ENCODE peak calls at places on chromosome 1, in nine cellular contexts. A is BE2C, M is transverse colon, B is AG04450, Z is fibroblast of mammary gland, K is fibroblast of lung, N is upper lobe of right lung, H is psoas muscle, Y is fibroblast of the aortic adventitia. I is an unnamed sample.

GRCh38 chr1:161162806-161163205 is 3.4 kb upstream of the PPOX start:
- DNase-seq in A (no peak), M (no peak), B (no peak), Z (no peak), K (no peak), N (no peak), H (no peak), Y (no peak), I (no peak)

GRCh38 chr1:40341509-40342380 is 24.7 kb upstream of the COL9A2 start:
- DNase-seq in A (no peak), M (no peak), B (no peak), Z (no peak), K (no peak), N (no peak), H (no peak), Y (peak; percentile 6), I (no peak)

GRCh38 chr1:184494929-184495328 is 108.1 kb downstream of the C1orf21 start:
- DNase-seq in A (no peak), M (no peak), B (no peak), Z (no peak), K (no peak), N (no peak), H (no peak), Y (no peak), I (no peak)

GRCh38 chr1:83799474-83800085 is 199.4 kb downstream of the TTLL7 start:
- DNase-seq in A (no peak), M (no peak), B (no peak), Z (no peak), K (peak; percentile 8), N (no peak), H (no peak), Y (no peak), I (no peak)

GRCh38 chr1:211344335-211344664 is 17.7 kb downstream of the TRAF5 start:
- DNase-seq in A (no peak), M (no peak), B (no peak), Z (no peak), K (no peak), N (no peak), H (no peak), Y (no peak), I (peak; percentile 48)

GRCh38 chr1:232901255-232901654 is 49.2 kb upstream of the NTPCR start:
- DNase-seq in A (no peak), M (no peak), B (no peak), Z (no peak), K (no peak), N (no peak), H (no peak), Y (no peak), I (no peak)

GRCh38 chr1:67850151-67850551 is 16.9 kb upstream of the GNG12 start:
- DNase-seq in A (no peak), M (no peak), B (no peak), Z (peak; percentile 68), K (peak; percentile 66), N (no peak), H (no peak), Y (peak; percentile 71), I (peak; percentile 75)

GRCh38 chr1:110134050-110134595 is 16.2 kb upstream of the SLC6A17 start:
- DNase-seq in A (no peak), M (no peak), B (no peak), Z (no peak), K (no peak), N (no peak), H (no peak), Y (no peak), I (no peak)

GRCh38 chr1:228740991-228741390 is 5.7 kb downstream of the RHOU start:
- DNase-seq in A (no peak), M (no peak), B (no peak), Z (no peak), K (no peak), N (no peak), H (no peak), Y (no peak), I (peak; percentile 42)

GRCh38 chr1:60427194-60427593 is 353.6 kb upstream of the C1orf87 start:
- DNase-seq in A (no peak), M (no peak), B (no peak), Z (no peak), K (no peak), N (no peak), H (no peak), Y (peak; percentile 41), I (peak; percentile 27)

GRCh38 chr1:167538657-167539056 is 14.9 kb downstream of the CREG1 start:
- DNase-seq in A (no peak), M (no peak), B (no peak), Z (no peak), K (peak; percentile 21), N (no peak), H (no peak), Y (no peak), I (no peak)
- TF ChIP-seq CTCF in A (peak; percentile 15), M (no peak), B (peak; percentile 24), Z (no peak), K (peak; percentile 29), N (no peak), H (no peak), Y (peak; percentile 9), I (no peak)

GRCh38 chr1:76264642-76265041 is 190.1 kb downstream of the ST6GALNAC3 start:
- DNase-seq in A (no peak), M (no peak), B (no peak), Z (no peak), K (no peak), N (no peak), H (no peak), Y (no peak), I (no peak)

GRCh38 chr1:76269175-76269574 is 194.6 kb downstream of the ST6GALNAC3 start:
- DNase-seq in A (peak; percentile 34), M (no peak), B (peak; percentile 42), Z (peak; percentile 54), K (peak; percentile 91), N (no peak), H (no peak), Y (peak; percentile 58), I (peak; percentile 36)

GRCh38 chr1:76266762-76267161 is 192.2 kb downstream of the ST6GALNAC3 start:
- DNase-seq in A (peak; percentile 42), M (no peak), B (no peak), Z (no peak), K (no peak), N (no peak), H (no peak), Y (no peak), I (no peak)

GRCh38 chr1:76267631-76268030 is 193.1 kb downstream of the ST6GALNAC3 start:
- DNase-seq in A (no peak), M (no peak), B (no peak), Z (no peak), K (no peak), N (no peak), H (no peak), Y (no peak), I (no peak)

GRCh38 chr1:76268341-76268740 is 193.8 kb downstream of the ST6GALNAC3 start:
- DNase-seq in A (no peak), M (no peak), B (no peak), Z (no peak), K (peak; percentile 36), N (no peak), H (no peak), Y (no peak), I (no peak)
- H3K4me3 ChIP-seq in A (no peak overlapping the region), M (no peak overlapping the region), B (no peak overlapping the region), Z (no peak overlapping the region), K (no peak overlapping the region), N (no peak overlapping the region), H (no peak overlapping the region), Y (no peak overlapping the region), I (no peak overlapping the region)

DNA sequence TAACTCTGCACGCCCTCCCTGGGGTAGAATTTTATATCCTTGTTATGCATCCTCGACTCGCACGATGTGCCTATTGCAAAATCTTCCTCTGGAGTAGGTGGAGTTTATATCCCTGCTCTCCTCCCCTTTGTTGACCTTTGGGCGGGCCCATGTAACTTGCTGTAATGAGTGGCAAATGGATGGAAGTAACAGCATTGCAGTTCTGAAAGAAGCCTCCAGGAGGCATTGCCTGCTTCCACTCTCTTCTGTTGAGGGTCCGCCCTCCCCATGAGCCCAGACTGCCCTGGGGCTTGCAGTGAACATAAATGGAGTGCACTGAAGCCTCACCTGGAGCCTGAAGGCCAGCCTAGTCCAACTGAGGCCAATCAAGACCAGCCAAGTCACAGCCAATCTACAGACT is 62.2 kb upstream of the GRIK3 start:
- DNase-seq in A (peak; percentile 41), M (no peak), B (no peak), Z (no peak), K (no peak), N (no peak), H (no peak), Y (no peak), I (no peak)
- TF ChIP-seq CTCF in A (peak; percentile 51), M (no peak), B (peak; percentile 6), Z (no peak), K (no peak), N (no peak), H (no peak), Y (no peak), I (no peak)

DNA sequence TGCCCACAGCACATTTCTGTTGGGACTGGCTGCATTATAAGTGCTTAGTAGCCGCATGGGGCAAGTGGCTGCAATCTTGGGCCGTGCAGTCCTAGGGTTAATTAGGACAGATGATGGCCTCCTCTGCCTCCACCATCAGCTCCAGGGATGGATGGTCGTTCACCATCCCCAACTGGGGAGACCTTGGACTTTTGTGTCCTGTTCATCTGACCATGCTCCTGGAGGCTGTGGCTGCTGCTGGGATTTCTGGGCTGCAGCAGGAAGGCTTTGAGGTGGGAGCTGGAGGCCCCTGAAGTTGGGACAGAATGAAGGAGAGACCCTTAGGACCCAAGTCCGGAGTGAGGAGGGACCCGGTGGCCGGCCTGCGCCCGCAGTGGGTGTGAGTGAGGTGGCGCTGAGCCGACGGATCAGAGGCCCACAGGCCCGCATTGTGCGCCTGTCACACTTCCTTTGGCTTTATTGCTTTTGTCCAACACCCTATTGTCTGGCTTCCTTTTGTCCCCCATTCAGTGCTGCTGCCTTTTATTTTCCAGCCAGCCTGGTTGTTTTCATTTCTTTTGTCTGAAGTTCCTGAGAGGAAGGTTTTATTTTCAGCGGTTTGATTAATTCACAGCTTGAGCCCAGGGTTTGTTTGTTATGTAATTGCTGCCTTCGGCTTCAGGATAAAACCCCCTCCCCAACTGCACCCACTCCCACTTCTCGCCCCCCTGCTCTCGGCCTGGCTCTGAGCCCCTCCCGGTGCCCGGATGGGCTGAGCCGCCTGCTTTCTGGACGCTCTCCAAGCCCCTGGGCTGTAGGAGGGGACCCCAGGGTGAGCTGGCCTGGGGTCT is 35.6 kb downstream of the SOX13 start:
- DNase-seq in A (no peak), M (no peak), B (no peak), Z (no peak), K (no peak), N (no peak), H (no peak), Y (no peak), I (no peak)
- H3K4me3 ChIP-seq in A (no peak overlapping the region), M (no peak overlapping the region), B (no peak overlapping the region), Z (no peak overlapping the region), K (no peak overlapping the region), N (no peak overlapping the region), H (no peak overlapping the region), Y (no peak overlapping the region), I (no peak overlapping the region)

I was measured in cardiac fibroblast.